ENCODE peak calls at places on chromosome 5, in ten cellular contexts. One of them, this sample, is unnamed.
A peak's percentile ranks its signal among the peaks of the same experiment; 100 is the strongest.

GRCh38 chr5:1184481-1184880 is 16.9 kb upstream of the SLC6A19 start:
- DNase-seq in HFFc6: no peak
- DNase-seq in progenitor cell of endocrine pancreas: no peak
- DNase-seq in BE2C: peak; percentile 4
- DNase-seq in B cell: no peak
- DNase-seq in Caco-2: no peak
- DNase-seq in Calu3: no peak
- DNase-seq in AG09309: no peak
- DNase-seq in GM12865: no peak
- DNase-seq in GM12864: no peak
- DNase-seq in this sample: no peak

GRCh38 chr5:97297063-97297715 is 114.1 kb upstream of the RIOK2 start:
- DNase-seq in Calu3: peak; percentile 63
- DNase-seq in BE2C: peak; percentile 45
- DNase-seq in GM12865: peak; percentile 65
- DNase-seq in progenitor cell of endocrine pancreas: peak; percentile 25
- DNase-seq in AG09309: no peak
- DNase-seq in Caco-2: peak; percentile 69
- DNase-seq in GM12864: peak; percentile 13
- DNase-seq in HFFc6: peak; percentile 59
- DNase-seq in B cell: no peak
- DNase-seq in this sample: peak; percentile 27

GRCh38 chr5:52504584-52505240 is 283.0 kb upstream of the ITGA1 start:
- DNase-seq in B cell: no peak
- DNase-seq in GM12864: no peak
- DNase-seq in HFFc6: no peak
- DNase-seq in AG09309: no peak
- DNase-seq in progenitor cell of endocrine pancreas: no peak
- DNase-seq in Caco-2: no peak
- DNase-seq in GM12865: no peak
- DNase-seq in Calu3: no peak
- DNase-seq in BE2C: no peak
- DNase-seq in this sample: no peak

GRCh38 chr5:54756301-54756700 is 229.1 kb downstream of the ESM1 start:
- DNase-seq in AG09309: no peak
- DNase-seq in B cell: no peak
- DNase-seq in GM12864: no peak
- DNase-seq in progenitor cell of endocrine pancreas: no peak
- DNase-seq in GM12865: no peak
- DNase-seq in Caco-2: no peak
- DNase-seq in BE2C: no peak
- DNase-seq in Calu3: no peak
- DNase-seq in HFFc6: no peak
- DNase-seq in this sample: no peak

GRCh38 chr5:32840606-32841005 is 129.5 kb downstream of the NPR3 start:
- DNase-seq in HFFc6: no peak
- DNase-seq in B cell: no peak
- DNase-seq in BE2C: no peak
- DNase-seq in Calu3: no peak
- DNase-seq in GM12864: no peak
- DNase-seq in Caco-2: no peak
- DNase-seq in GM12865: no peak
- DNase-seq in AG09309: no peak
- DNase-seq in progenitor cell of endocrine pancreas: no peak
- DNase-seq in this sample: no peak

GRCh38 chr5:69024241-69024651 is 69.6 kb upstream of the SLC30A5 start:
- DNase-seq in B cell: no peak
- DNase-seq in Caco-2: peak; percentile 50
- DNase-seq in BE2C: peak; percentile 62
- DNase-seq in AG09309: no peak
- DNase-seq in HFFc6: peak; percentile 33
- DNase-seq in Calu3: peak; percentile 38
- DNase-seq in progenitor cell of endocrine pancreas: no peak
- DNase-seq in GM12865: peak; percentile 58
- DNase-seq in GM12864: peak; percentile 34
- DNase-seq in this sample: peak; percentile 24

GRCh38 chr5:150487199-150488061 is 20.5 kb upstream of the NDST1 start:
- DNase-seq in B cell: peak; percentile 69
- DNase-seq in BE2C: peak; percentile 49
- DNase-seq in GM12865: peak; percentile 56
- DNase-seq in Calu3: no peak
- DNase-seq in progenitor cell of endocrine pancreas: no peak
- DNase-seq in AG09309: no peak
- DNase-seq in Caco-2: peak; percentile 41
- DNase-seq in HFFc6: no peak
- DNase-seq in GM12864: no peak
- DNase-seq in this sample: no peak

GRCh38 chr5:171724771-171725609 is 60.6 kb upstream of the SMIM23 start:
- DNase-seq in AG09309: no peak
- DNase-seq in progenitor cell of endocrine pancreas: no peak
- DNase-seq in GM12865: no peak
- DNase-seq in Calu3: no peak
- DNase-seq in Caco-2: no peak
- DNase-seq in B cell: no peak
- DNase-seq in GM12864: no peak
- DNase-seq in HFFc6: no peak
- DNase-seq in BE2C: no peak
- DNase-seq in this sample: no peak

GRCh38 chr5:27652505-27652904 is 614.1 kb upstream of the CDH9 start:
- DNase-seq in GM12865: no peak
- DNase-seq in progenitor cell of endocrine pancreas: no peak
- DNase-seq in HFFc6: no peak
- DNase-seq in Calu3: no peak
- DNase-seq in Caco-2: no peak
- DNase-seq in GM12864: no peak
- DNase-seq in AG09309: no peak
- DNase-seq in BE2C: peak; percentile 64
- DNase-seq in B cell: no peak
- DNase-seq in this sample: no peak

GRCh38 chr5:169258372-169259000 is 42.5 kb downstream of the SLIT3 start:
- DNase-seq in AG09309: peak; percentile 87
- DNase-seq in progenitor cell of endocrine pancreas: no peak
- DNase-seq in Caco-2: no peak
- DNase-seq in BE2C: no peak
- DNase-seq in B cell: no peak
- DNase-seq in GM12865: no peak
- DNase-seq in GM12864: no peak
- DNase-seq in HFFc6: peak; percentile 32
- DNase-seq in Calu3: no peak
- DNase-seq in this sample: no peak

GRCh38 chr5:109865636-109866035 is 175.9 kb downstream of the MAN2A1 start:
- DNase-seq in GM12865: no peak
- DNase-seq in progenitor cell of endocrine pancreas: no peak
- DNase-seq in BE2C: peak; percentile 65
- DNase-seq in HFFc6: peak; percentile 90
- DNase-seq in GM12864: no peak
- DNase-seq in Calu3: no peak
- DNase-seq in B cell: no peak
- DNase-seq in AG09309: peak; percentile 77
- DNase-seq in Caco-2: no peak
- DNase-seq in this sample: peak; percentile 38

GRCh38 chr5:133828727-133829126 is 139.7 kb downstream of the C5orf15 start:
- DNase-seq in GM12865: no peak
- DNase-seq in Calu3: no peak
- DNase-seq in B cell: no peak
- DNase-seq in progenitor cell of endocrine pancreas: no peak
- DNase-seq in BE2C: no peak
- DNase-seq in AG09309: no peak
- DNase-seq in HFFc6: no peak
- DNase-seq in GM12864: no peak
- DNase-seq in Caco-2: no peak
- DNase-seq in this sample: no peak
- TF ChIP-seq CTCF in GM12865: no peak
- TF ChIP-seq CTCF in Calu3: no peak
- TF ChIP-seq CTCF in B cell: no peak
- TF ChIP-seq CTCF in progenitor cell of endocrine pancreas: no peak
- TF ChIP-seq CTCF in BE2C: no peak
- TF ChIP-seq CTCF in AG09309: no peak
- TF ChIP-seq CTCF in HFFc6: no peak
- TF ChIP-seq CTCF in GM12864: no peak
- TF ChIP-seq CTCF in Caco-2: no peak
- TF ChIP-seq CTCF in this sample: no peak

GRCh38 chr5:177542816-177543472 is 11.4 kb downstream of the FAM193B start:
- DNase-seq in Caco-2: no peak
- DNase-seq in GM12865: no peak
- DNase-seq in B cell: no peak
- DNase-seq in HFFc6: no peak
- DNase-seq in Calu3: no peak
- DNase-seq in BE2C: no peak
- DNase-seq in GM12864: no peak
- DNase-seq in AG09309: no peak
- DNase-seq in progenitor cell of endocrine pancreas: no peak
- DNase-seq in this sample: no peak

GRCh38 chr5:177545487-177546261 is 8.7 kb downstream of the FAM193B start:
- DNase-seq in AG09309: peak; percentile 83
- DNase-seq in HFFc6: peak; percentile 17
- DNase-seq in progenitor cell of endocrine pancreas: no peak
- DNase-seq in Calu3: no peak
- DNase-seq in GM12864: no peak
- DNase-seq in Caco-2: no peak
- DNase-seq in GM12865: no peak
- DNase-seq in BE2C: no peak
- DNase-seq in B cell: no peak
- DNase-seq in this sample: no peak

GRCh38 chr5:177547736-177548135 is 6.6 kb downstream of the FAM193B start:
- DNase-seq in GM12865: no peak
- DNase-seq in B cell: no peak
- DNase-seq in Caco-2: no peak
- DNase-seq in GM12864: no peak
- DNase-seq in Calu3: no peak
- DNase-seq in AG09309: no peak
- DNase-seq in progenitor cell of endocrine pancreas: no peak
- DNase-seq in BE2C: no peak
- DNase-seq in HFFc6: no peak
- DNase-seq in this sample: no peak

GRCh38 chr5:177550120-177550519 is 4.2 kb downstream of the FAM193B start:
- DNase-seq in BE2C: no peak
- DNase-seq in HFFc6: no peak
- DNase-seq in Caco-2: no peak
- DNase-seq in GM12865: no peak
- DNase-seq in progenitor cell of endocrine pancreas: no peak
- DNase-seq in B cell: peak; percentile 57
- DNase-seq in Calu3: no peak
- DNase-seq in GM12864: no peak
- DNase-seq in AG09309: no peak
- DNase-seq in this sample: no peak

DNA sequence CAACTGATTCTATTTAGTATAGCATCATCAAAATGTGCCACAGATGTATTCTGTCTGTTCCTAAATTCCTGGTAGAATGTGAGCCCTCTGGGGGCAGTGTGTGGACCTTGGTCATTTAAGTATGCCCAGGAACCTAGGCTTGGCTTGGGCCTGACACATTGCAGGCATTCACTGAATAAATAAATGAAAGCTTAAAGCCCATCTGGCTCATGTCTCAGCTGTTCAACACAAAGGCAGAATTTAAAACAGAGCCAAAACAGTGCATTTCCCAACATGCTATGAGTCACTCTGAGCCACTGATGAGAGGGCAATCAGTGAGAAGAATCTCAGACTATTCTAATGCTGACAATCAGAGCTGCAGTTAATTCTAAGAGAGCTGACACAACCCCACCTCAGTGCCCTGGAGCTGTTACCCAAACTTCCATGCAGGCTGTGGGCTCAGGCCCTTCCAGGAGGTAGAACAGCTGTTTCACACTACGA is 8.1 kb downstream of the FAM193B start:
- DNase-seq in GM12865: no peak
- DNase-seq in HFFc6: peak; percentile 98
- DNase-seq in BE2C: no peak
- DNase-seq in Calu3: peak; percentile 37
- DNase-seq in Caco-2: peak; percentile 45
- DNase-seq in AG09309: peak; percentile 97
- DNase-seq in GM12864: no peak
- DNase-seq in progenitor cell of endocrine pancreas: no peak
- DNase-seq in B cell: no peak
- DNase-seq in this sample: no peak
- TF ChIP-seq CTCF in GM12865: no peak
- TF ChIP-seq CTCF in HFFc6: peak; percentile 60
- TF ChIP-seq CTCF in BE2C: peak; percentile 6
- TF ChIP-seq CTCF in Calu3: no peak
- TF ChIP-seq CTCF in Caco-2: no peak
- TF ChIP-seq CTCF in AG09309: peak; percentile 10
- TF ChIP-seq CTCF in GM12864: no peak
- TF ChIP-seq CTCF in progenitor cell of endocrine pancreas: no peak
- TF ChIP-seq CTCF in B cell: no peak
- TF ChIP-seq CTCF in this sample: no peak

GRCh38 chr5:64019746-64020145 is 57.5 kb upstream of the HTR1A start:
- DNase-seq in BE2C: no peak
- DNase-seq in GM12865: no peak
- DNase-seq in Caco-2: no peak
- DNase-seq in GM12864: no peak
- DNase-seq in Calu3: no peak
- DNase-seq in B cell: no peak
- DNase-seq in AG09309: no peak
- DNase-seq in progenitor cell of endocrine pancreas: no peak
- DNase-seq in HFFc6: no peak
- DNase-seq in this sample: no peak

DNA sequence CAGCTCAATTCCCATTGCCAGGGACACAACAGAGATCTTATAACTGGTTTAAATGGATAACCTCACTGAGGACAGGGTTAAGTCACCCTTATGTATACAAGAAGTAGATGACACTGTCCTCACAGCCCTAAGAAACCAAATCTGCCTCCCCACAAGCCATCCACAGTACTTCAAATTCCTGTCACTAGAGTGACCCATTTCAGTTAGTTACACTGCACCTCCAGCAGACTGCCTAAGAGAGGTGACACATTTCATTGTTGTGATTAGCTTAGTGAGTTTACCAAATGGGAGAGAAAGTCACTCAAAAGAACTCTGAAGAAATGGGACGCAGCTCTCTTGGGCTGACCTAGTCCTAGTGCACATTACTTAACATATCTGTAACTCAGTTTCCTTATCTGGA is 53.6 kb upstream of the HTR1A start:
- DNase-seq in AG09309: no peak
- DNase-seq in Caco-2: no peak
- DNase-seq in BE2C: no peak
- DNase-seq in GM12865: no peak
- DNase-seq in B cell: no peak
- DNase-seq in GM12864: no peak
- DNase-seq in HFFc6: no peak
- DNase-seq in progenitor cell of endocrine pancreas: no peak
- DNase-seq in Calu3: no peak
- DNase-seq in this sample: no peak
- TF ChIP-seq CTCF in AG09309: no peak
- TF ChIP-seq CTCF in Caco-2: no peak
- TF ChIP-seq CTCF in BE2C: no peak
- TF ChIP-seq CTCF in GM12865: no peak
- TF ChIP-seq CTCF in B cell: no peak
- TF ChIP-seq CTCF in GM12864: no peak
- TF ChIP-seq CTCF in HFFc6: no peak
- TF ChIP-seq CTCF in progenitor cell of endocrine pancreas: no peak
- TF ChIP-seq CTCF in Calu3: no peak
- TF ChIP-seq CTCF in this sample: no peak

GRCh38 chr5:111670826-111671492 is 86.0 kb downstream of the NREP start:
- DNase-seq in GM12865: no peak
- DNase-seq in BE2C: no peak
- DNase-seq in Calu3: no peak
- DNase-seq in B cell: no peak
- DNase-seq in AG09309: no peak
- DNase-seq in GM12864: no peak
- DNase-seq in progenitor cell of endocrine pancreas: no peak
- DNase-seq in HFFc6: no peak
- DNase-seq in Caco-2: no peak
- DNase-seq in this sample: no peak
- TF ChIP-seq CTCF in GM12865: peak; percentile 10
- TF ChIP-seq CTCF in BE2C: peak; percentile 46
- TF ChIP-seq CTCF in Calu3: no peak
- TF ChIP-seq CTCF in B cell: no peak
- TF ChIP-seq CTCF in AG09309: peak; percentile 18
- TF ChIP-seq CTCF in GM12864: no peak
- TF ChIP-seq CTCF in progenitor cell of endocrine pancreas: peak; percentile 40
- TF ChIP-seq CTCF in HFFc6: peak; percentile 61
- TF ChIP-seq CTCF in Caco-2: no peak
- TF ChIP-seq CTCF in this sample: no peak